ENCODE peak calls at places on chromosomes 11 and 22, in seven cellular contexts. One of them, this sample, is unnamed.

GRCh38 chr11:126188332-126189108 is 22.9 kb downstream of the RPUSD4 start:
- DNase-seq in EH: no peak
- DNase-seq in AG10803: no peak
- DNase-seq in NB4: no peak
- DNase-seq in spleen: peak; percentile 75
- DNase-seq in right atrium auricular region: no peak
- DNase-seq in COR-L47: no peak
- DNase-seq in this sample: no peak

GRCh38 chr22:50613291-50613981 is 12.8 kb downstream of the MAPK8IP2 start:
- DNase-seq in spleen: peak; percentile 69
- DNase-seq in EH: no peak
- DNase-seq in COR-L47: no peak
- DNase-seq in NB4: no peak
- DNase-seq in AG10803: peak; percentile 24
- DNase-seq in right atrium auricular region: no peak
- DNase-seq in this sample: no peak

GRCh38 chr11:29373725-29374124 is 643.1 kb downstream of the KCNA4 start:
- DNase-seq in spleen: no peak
- DNase-seq in COR-L47: no peak
- DNase-seq in AG10803: no peak
- DNase-seq in right atrium auricular region: no peak
- DNase-seq in EH: no peak
- DNase-seq in NB4: no peak
- DNase-seq in this sample: no peak

GRCh38 chr11:88709567-88709966 is 356.2 kb downstream of the GRM5 start:
- DNase-seq in spleen: no peak
- DNase-seq in COR-L47: peak; percentile 73
- DNase-seq in AG10803: no peak
- DNase-seq in NB4: no peak
- DNase-seq in right atrium auricular region: no peak
- DNase-seq in EH: peak; percentile 13
- DNase-seq in this sample: no peak

GRCh38 chr11:112159098-112159761 is 4.7 kb downstream of the IL18 start:
- DNase-seq in COR-L47: no peak
- DNase-seq in spleen: no peak
- DNase-seq in NB4: peak; percentile 57
- DNase-seq in EH: no peak
- DNase-seq in right atrium auricular region: no peak
- DNase-seq in AG10803: no peak
- DNase-seq in this sample: no peak

GRCh38 chr22:39959640-39960447 is at the start of gene TMA7B:
- DNase-seq in spleen: peak; percentile 80
- DNase-seq in NB4: peak; percentile 71
- DNase-seq in EH: peak; percentile 77
- DNase-seq in COR-L47: peak; percentile 51
- DNase-seq in AG10803: peak; percentile 55
- DNase-seq in right atrium auricular region: no peak
- DNase-seq in this sample: peak; percentile 55

GRCh38 chr11:129230006-129230405 is 37.9 kb upstream of the ARHGAP32 start:
- DNase-seq in spleen: no peak
- DNase-seq in NB4: peak; percentile 11
- DNase-seq in EH: peak; percentile 21
- DNase-seq in AG10803: peak; percentile 5
- DNase-seq in right atrium auricular region: no peak
- DNase-seq in COR-L47: no peak
- DNase-seq in this sample: no peak

GRCh38 chr22:36332623-36333331 is 55.0 kb downstream of the MYH9 start:
- DNase-seq in AG10803: peak; percentile 42
- DNase-seq in spleen: peak; percentile 77
- DNase-seq in EH: peak; percentile 81
- DNase-seq in right atrium auricular region: no peak
- DNase-seq in COR-L47: no peak
- DNase-seq in NB4: peak; percentile 87
- DNase-seq in this sample: peak; percentile 74

GRCh38 chr11:47616726-47617416 is 22.7 kb upstream of the C1QTNF4 start:
- DNase-seq in COR-L47: peak; percentile 5
- DNase-seq in NB4: peak; percentile 80
- DNase-seq in EH: peak; percentile 77
- DNase-seq in spleen: no peak
- DNase-seq in right atrium auricular region: peak; percentile 63
- DNase-seq in AG10803: peak; percentile 85
- DNase-seq in this sample: peak; percentile 76

GRCh38 chr11:45895553-45896259 is 10.3 kb downstream of the MAPK8IP1 start:
- DNase-seq in COR-L47: no peak
- DNase-seq in NB4: no peak
- DNase-seq in EH: no peak
- DNase-seq in AG10803: no peak
- DNase-seq in right atrium auricular region: no peak
- DNase-seq in spleen: no peak
- DNase-seq in this sample: no peak

GRCh38 chr11:15654397-15654915 is 539.7 kb downstream of the INSC start:
- DNase-seq in right atrium auricular region: no peak
- DNase-seq in AG10803: no peak
- DNase-seq in NB4: no peak
- DNase-seq in COR-L47: no peak
- DNase-seq in spleen: no peak
- DNase-seq in EH: no peak
- DNase-seq in this sample: no peak

GRCh38 chr11:65429069-65429681 is 6.6 kb downstream of the NEAT1 start:
- DNase-seq in EH: peak; percentile 78
- DNase-seq in COR-L47: no peak
- DNase-seq in right atrium auricular region: peak; percentile 61
- DNase-seq in NB4: peak; percentile 60
- DNase-seq in AG10803: peak; percentile 84
- DNase-seq in spleen: no peak
- DNase-seq in this sample: peak; percentile 79

GRCh38 chr22:42313204-42313603 is 42.8 kb upstream of the TCF20 start:
- DNase-seq in AG10803: no peak
- DNase-seq in right atrium auricular region: no peak
- DNase-seq in COR-L47: no peak
- DNase-seq in NB4: peak; percentile 26
- DNase-seq in spleen: no peak
- DNase-seq in EH: no peak
- DNase-seq in this sample: no peak

GRCh38 chr22:36225333-36225922 is 13.9 kb downstream of the APOL2 start:
- DNase-seq in COR-L47: no peak
- DNase-seq in EH: no peak
- DNase-seq in spleen: no peak
- DNase-seq in right atrium auricular region: no peak
- DNase-seq in AG10803: no peak
- DNase-seq in NB4: no peak
- DNase-seq in this sample: no peak

GRCh38 chr11:129372609-129373488 is 2.8 kb upstream of the BARX2 start:
- DNase-seq in NB4: no peak
- DNase-seq in COR-L47: no peak
- DNase-seq in AG10803: no peak
- DNase-seq in EH: no peak
- DNase-seq in spleen: no peak
- DNase-seq in right atrium auricular region: no peak
- DNase-seq in this sample: no peak

GRCh38 chr11:125460275-125460674 is 35.8 kb downstream of the FEZ1 start:
- DNase-seq in right atrium auricular region: no peak
- DNase-seq in spleen: no peak
- DNase-seq in NB4: no peak
- DNase-seq in COR-L47: no peak
- DNase-seq in EH: no peak
- DNase-seq in AG10803: no peak
- DNase-seq in this sample: no peak

GRCh38 chr22:36368359-36368983 is 19.3 kb downstream of the MYH9 start:
- DNase-seq in EH: peak; percentile 95
- DNase-seq in AG10803: peak; percentile 90
- DNase-seq in NB4: no peak
- DNase-seq in right atrium auricular region: no peak
- DNase-seq in COR-L47: no peak
- DNase-seq in spleen: no peak
- DNase-seq in this sample: peak; percentile 88

GRCh38 chr11:18265949-18266348 is at the start of gene SAA1:
- DNase-seq in AG10803: peak; percentile 35
- DNase-seq in right atrium auricular region: no peak
- DNase-seq in COR-L47: no peak
- DNase-seq in NB4: no peak
- DNase-seq in EH: peak; percentile 15
- DNase-seq in spleen: no peak
- DNase-seq in this sample: peak; percentile 53

GRCh38 chr11:94563176-94563847 is 3.9 kb upstream of the PIWIL4 start:
- DNase-seq in spleen: no peak
- DNase-seq in COR-L47: no peak
- DNase-seq in NB4: peak; percentile 60
- DNase-seq in right atrium auricular region: no peak
- DNase-seq in EH: peak; percentile 82
- DNase-seq in AG10803: peak; percentile 77
- DNase-seq in this sample: peak; percentile 71

GRCh38 chr11:104538313-104538712 is 359.9 kb downstream of the CASP12 start:
- DNase-seq in AG10803: no peak
- DNase-seq in NB4: no peak
- DNase-seq in COR-L47: no peak
- DNase-seq in spleen: no peak
- DNase-seq in right atrium auricular region: no peak
- DNase-seq in EH: no peak
- DNase-seq in this sample: no peak

GRCh38 chr11:72704783-72705287 is 30.6 kb upstream of the PDE2A start:
- DNase-seq in right atrium auricular region: no peak
- DNase-seq in COR-L47: no peak
- DNase-seq in NB4: no peak
- DNase-seq in AG10803: no peak
- DNase-seq in spleen: no peak
- DNase-seq in EH: no peak
- DNase-seq in this sample: no peak

GRCh38 chr22:49372111-49372529 is 455.6 kb downstream of the BRD1 start:
- DNase-seq in spleen: peak; percentile 60
- DNase-seq in EH: no peak
- DNase-seq in right atrium auricular region: no peak
- DNase-seq in NB4: peak; percentile 13
- DNase-seq in COR-L47: no peak
- DNase-seq in AG10803: no peak
- DNase-seq in this sample: no peak

GRCh38 chr11:8031248-8032115 is 44.3 kb downstream of the EIF3F start:
- DNase-seq in spleen: peak; percentile 29
- DNase-seq in AG10803: no peak
- DNase-seq in right atrium auricular region: peak; percentile 42
- DNase-seq in COR-L47: no peak
- DNase-seq in EH: no peak
- DNase-seq in NB4: no peak
- DNase-seq in this sample: no peak

GRCh38 chr22:38554281-38554680 is 15.7 kb downstream of the DMC1 start:
- DNase-seq in AG10803: peak; percentile 90
- DNase-seq in spleen: no peak
- DNase-seq in NB4: no peak
- DNase-seq in EH: peak; percentile 77
- DNase-seq in COR-L47: no peak
- DNase-seq in right atrium auricular region: no peak
- DNase-seq in this sample: no peak

This sample was measured in LHCN-M2.